ENCODE peak calls at places on chromosomes 6 and 20, in seven cellular contexts. One of them, this sample, is unnamed.

GRCh38 chr6:147033267-147033666 is 170.9 kb upstream of the STXBP5 start:
- DNase-seq in prostate gland: no peak
- DNase-seq in transverse colon: no peak
- DNase-seq in adrenal gland: no peak
- DNase-seq in cardiac fibroblast: no peak
- DNase-seq in CD4-positive, alpha-beta T cell: no peak
- DNase-seq in left lung: no peak
- DNase-seq in this sample: no peak

GRCh38 chr20:37457928-37458327 is 63.1 kb upstream of the NNAT start:
- DNase-seq in left lung: no peak
- DNase-seq in transverse colon: no peak
- DNase-seq in prostate gland: no peak
- DNase-seq in adrenal gland: no peak
- DNase-seq in CD4-positive, alpha-beta T cell: no peak
- DNase-seq in cardiac fibroblast: peak
- DNase-seq in this sample: no peak

GRCh38 chr20:8568068-8568467 is 436.0 kb downstream of the PLCB1 start:
- DNase-seq in CD4-positive, alpha-beta T cell: no peak
- DNase-seq in prostate gland: no peak
- DNase-seq in adrenal gland: no peak
- DNase-seq in cardiac fibroblast: peak
- DNase-seq in transverse colon: no peak
- DNase-seq in left lung: no peak
- DNase-seq in this sample: no peak

GRCh38 chr20:1829531-1829930 is 65.7 kb upstream of the SIRPA start:
- DNase-seq in adrenal gland: no peak
- DNase-seq in left lung: no peak
- DNase-seq in prostate gland: no peak
- DNase-seq in transverse colon: no peak
- DNase-seq in cardiac fibroblast: no peak
- DNase-seq in CD4-positive, alpha-beta T cell: no peak
- DNase-seq in this sample: no peak

GRCh38 chr6:30915591-30915946 is 1.5 kb downstream of the VARS2 start:
- DNase-seq in cardiac fibroblast: peak
- DNase-seq in left lung: no peak
- DNase-seq in CD4-positive, alpha-beta T cell: no peak
- DNase-seq in adrenal gland: peak
- DNase-seq in transverse colon: no peak
- DNase-seq in prostate gland: peak
- DNase-seq in this sample: no peak

GRCh38 chr6:52306972-52307849 is 22.7 kb upstream of the MCM3 start:
- DNase-seq in left lung: peak
- DNase-seq in cardiac fibroblast: no peak
- DNase-seq in prostate gland: no peak
- DNase-seq in CD4-positive, alpha-beta T cell: no peak
- DNase-seq in transverse colon: no peak
- DNase-seq in adrenal gland: no peak
- DNase-seq in this sample: no peak

GRCh38 chr20:41423026-41423425 is 56.4 kb upstream of the EMILIN3 start:
- DNase-seq in left lung: no peak
- DNase-seq in CD4-positive, alpha-beta T cell: no peak
- DNase-seq in transverse colon: no peak
- DNase-seq in adrenal gland: no peak
- DNase-seq in prostate gland: no peak
- DNase-seq in cardiac fibroblast: peak
- DNase-seq in this sample: no peak

GRCh38 chr20:32877507-32877906 is 18.8 kb downstream of the EFCAB8 start:
- DNase-seq in CD4-positive, alpha-beta T cell: no peak
- DNase-seq in adrenal gland: no peak
- DNase-seq in left lung: no peak
- DNase-seq in prostate gland: no peak
- DNase-seq in cardiac fibroblast: peak
- DNase-seq in transverse colon: no peak
- DNase-seq in this sample: no peak

GRCh38 chr20:64110411-64111068 is 3.2 kb upstream of the NPBWR2 start:
- DNase-seq in prostate gland: no peak
- DNase-seq in adrenal gland: peak
- DNase-seq in left lung: peak
- DNase-seq in CD4-positive, alpha-beta T cell: no peak
- DNase-seq in transverse colon: peak
- DNase-seq in cardiac fibroblast: no peak
- DNase-seq in this sample: peak

GRCh38 chr20:22924036-22924737 is 110.9 kb upstream of the SSTR4 start:
- DNase-seq in left lung: no peak
- DNase-seq in adrenal gland: no peak
- DNase-seq in prostate gland: no peak
- DNase-seq in transverse colon: no peak
- DNase-seq in cardiac fibroblast: no peak
- DNase-seq in CD4-positive, alpha-beta T cell: no peak
- DNase-seq in this sample: no peak

GRCh38 chr6:158142789-158143188 is 25.3 kb downstream of the SERAC1 start:
- DNase-seq in cardiac fibroblast: peak
- DNase-seq in prostate gland: peak
- DNase-seq in transverse colon: no peak
- DNase-seq in CD4-positive, alpha-beta T cell: no peak
- DNase-seq in adrenal gland: no peak
- DNase-seq in left lung: no peak
- DNase-seq in this sample: no peak

GRCh38 chr20:2873747-2874041 is 413 bp downstream of the PTPRA start:
- DNase-seq in cardiac fibroblast: peak
- DNase-seq in prostate gland: peak
- DNase-seq in left lung: peak
- DNase-seq in CD4-positive, alpha-beta T cell: peak
- DNase-seq in adrenal gland: no peak
- DNase-seq in transverse colon: peak
- DNase-seq in this sample: peak
- TF ChIP-seq CTCF in cardiac fibroblast: no peak
- TF ChIP-seq CTCF in prostate gland: no peak
- TF ChIP-seq CTCF in left lung: no peak
- TF ChIP-seq CTCF in CD4-positive, alpha-beta T cell: no peak
- TF ChIP-seq CTCF in adrenal gland: no peak
- TF ChIP-seq CTCF in transverse colon: no peak
- TF ChIP-seq CTCF in this sample: no peak

DNA sequence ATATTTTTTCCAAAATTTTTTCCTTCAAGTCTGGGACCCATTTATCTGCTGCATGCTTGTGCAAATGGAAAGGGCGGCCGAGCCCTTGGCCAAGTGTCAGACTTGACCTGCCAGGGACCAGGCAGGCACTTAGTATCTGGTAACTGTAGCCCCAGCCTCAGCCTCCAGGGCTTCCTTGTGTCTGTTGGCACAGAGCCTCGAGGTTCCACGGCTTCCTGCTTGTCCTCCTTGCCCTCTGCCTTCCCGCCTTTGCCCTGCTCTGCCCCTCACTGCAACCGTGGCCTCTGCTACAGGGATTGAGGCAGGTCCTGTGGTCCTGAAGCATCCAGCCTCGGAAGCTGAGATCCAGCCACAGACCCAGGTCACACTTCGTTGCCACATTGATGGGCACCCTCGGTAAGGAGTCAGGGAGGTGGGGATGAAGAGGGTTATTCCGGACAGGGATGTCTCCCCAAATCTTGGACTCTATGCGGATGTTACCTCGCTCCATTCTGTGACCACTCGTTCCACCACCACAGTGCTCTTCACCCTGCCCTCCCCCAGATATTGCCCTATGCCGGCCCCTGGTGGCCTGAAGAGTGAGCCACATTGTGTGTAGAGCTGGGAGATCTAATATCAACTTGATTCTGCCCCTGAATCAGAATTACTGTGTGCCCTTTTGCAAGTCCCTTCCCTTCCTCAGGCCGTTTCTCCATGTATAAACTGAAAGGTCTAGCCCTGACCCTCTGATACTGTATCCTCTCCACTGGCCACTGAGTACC is 41.5 kb upstream of the SRF start:
- DNase-seq in transverse colon: peak
- DNase-seq in adrenal gland: no peak
- DNase-seq in CD4-positive, alpha-beta T cell: peak
- DNase-seq in cardiac fibroblast: peak
- DNase-seq in left lung: no peak
- DNase-seq in prostate gland: no peak
- DNase-seq in this sample: no peak
- TF ChIP-seq CTCF in transverse colon: peak
- TF ChIP-seq CTCF in adrenal gland: peak
- TF ChIP-seq CTCF in CD4-positive, alpha-beta T cell: no peak
- TF ChIP-seq CTCF in cardiac fibroblast: peak
- TF ChIP-seq CTCF in left lung: peak
- TF ChIP-seq CTCF in prostate gland: peak
- TF ChIP-seq CTCF in this sample: peak

GRCh38 chr6:37381579-37381978 is 27.8 kb downstream of the RNF8 start:
- DNase-seq in left lung: peak
- DNase-seq in prostate gland: no peak
- DNase-seq in CD4-positive, alpha-beta T cell: peak
- DNase-seq in transverse colon: peak
- DNase-seq in cardiac fibroblast: peak
- DNase-seq in adrenal gland: peak
- DNase-seq in this sample: no peak

GRCh38 chr6:37388578-37388977 is 34.8 kb downstream of the RNF8 start:
- DNase-seq in adrenal gland: no peak
- DNase-seq in left lung: no peak
- DNase-seq in prostate gland: no peak
- DNase-seq in cardiac fibroblast: no peak
- DNase-seq in transverse colon: no peak
- DNase-seq in CD4-positive, alpha-beta T cell: no peak
- DNase-seq in this sample: no peak

GRCh38 chr6:37382954-37383353 is 29.2 kb downstream of the RNF8 start:
- DNase-seq in cardiac fibroblast: no peak
- DNase-seq in prostate gland: no peak
- DNase-seq in CD4-positive, alpha-beta T cell: no peak
- DNase-seq in left lung: no peak
- DNase-seq in transverse colon: no peak
- DNase-seq in adrenal gland: no peak
- DNase-seq in this sample: no peak
- TF ChIP-seq CTCF in cardiac fibroblast: no peak
- TF ChIP-seq CTCF in prostate gland: no peak
- TF ChIP-seq CTCF in CD4-positive, alpha-beta T cell: no peak
- TF ChIP-seq CTCF in left lung: no peak
- TF ChIP-seq CTCF in transverse colon: no peak
- TF ChIP-seq CTCF in adrenal gland: no peak
- TF ChIP-seq CTCF in this sample: no peak

DNA sequence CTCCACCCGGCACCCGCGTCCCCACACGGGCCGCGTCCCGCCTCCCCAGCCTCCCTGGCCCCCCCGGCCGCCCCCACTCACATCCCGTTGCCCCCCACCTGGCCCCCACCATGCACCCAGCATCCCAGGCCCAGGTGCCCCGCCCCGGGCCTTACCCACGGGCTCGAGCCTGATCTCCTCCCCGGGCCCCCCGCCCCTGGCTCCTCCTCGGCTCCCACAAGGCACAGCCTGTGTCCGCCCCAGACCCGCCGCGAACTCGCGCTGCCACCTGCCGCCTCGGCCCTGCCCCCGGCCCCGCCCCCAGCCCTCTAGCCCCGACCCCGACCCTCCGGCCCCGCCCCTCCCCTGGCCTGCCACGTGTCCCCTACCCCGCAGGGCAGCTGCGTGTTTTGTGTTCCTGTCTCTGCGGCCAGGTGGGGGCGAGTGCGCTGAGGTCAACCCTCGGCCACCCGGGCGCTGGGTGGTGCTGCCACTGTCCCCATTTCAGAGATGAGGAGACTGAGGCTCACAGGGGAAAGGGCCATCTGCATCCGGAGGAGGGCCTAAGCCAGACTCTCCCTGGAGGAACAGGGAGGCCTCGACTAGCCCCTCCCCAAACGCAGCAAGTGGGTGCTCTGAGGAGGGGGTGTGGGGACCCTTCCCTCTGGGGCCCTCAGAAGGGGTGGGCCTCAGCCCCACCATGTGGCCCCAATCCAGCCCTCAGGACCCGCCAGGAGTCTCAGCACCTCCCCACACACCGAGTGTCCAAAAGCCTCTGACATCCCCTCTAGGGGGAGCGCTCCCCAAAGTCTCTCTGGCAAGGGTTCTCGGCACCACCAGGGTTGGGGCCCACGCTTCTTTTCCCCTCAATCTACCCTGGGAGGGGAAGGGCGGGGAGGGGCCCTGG is 99.8 kb downstream of the TAF4 start:
- DNase-seq in CD4-positive, alpha-beta T cell: no peak
- DNase-seq in adrenal gland: peak
- DNase-seq in left lung: no peak
- DNase-seq in cardiac fibroblast: no peak
- DNase-seq in transverse colon: no peak
- DNase-seq in prostate gland: no peak
- DNase-seq in this sample: no peak
- TF ChIP-seq CTCF in CD4-positive, alpha-beta T cell: no peak
- TF ChIP-seq CTCF in adrenal gland: no peak
- TF ChIP-seq CTCF in left lung: no peak
- TF ChIP-seq CTCF in cardiac fibroblast: no peak
- TF ChIP-seq CTCF in transverse colon: no peak
- TF ChIP-seq CTCF in prostate gland: no peak
- TF ChIP-seq CTCF in this sample: no peak

DNA sequence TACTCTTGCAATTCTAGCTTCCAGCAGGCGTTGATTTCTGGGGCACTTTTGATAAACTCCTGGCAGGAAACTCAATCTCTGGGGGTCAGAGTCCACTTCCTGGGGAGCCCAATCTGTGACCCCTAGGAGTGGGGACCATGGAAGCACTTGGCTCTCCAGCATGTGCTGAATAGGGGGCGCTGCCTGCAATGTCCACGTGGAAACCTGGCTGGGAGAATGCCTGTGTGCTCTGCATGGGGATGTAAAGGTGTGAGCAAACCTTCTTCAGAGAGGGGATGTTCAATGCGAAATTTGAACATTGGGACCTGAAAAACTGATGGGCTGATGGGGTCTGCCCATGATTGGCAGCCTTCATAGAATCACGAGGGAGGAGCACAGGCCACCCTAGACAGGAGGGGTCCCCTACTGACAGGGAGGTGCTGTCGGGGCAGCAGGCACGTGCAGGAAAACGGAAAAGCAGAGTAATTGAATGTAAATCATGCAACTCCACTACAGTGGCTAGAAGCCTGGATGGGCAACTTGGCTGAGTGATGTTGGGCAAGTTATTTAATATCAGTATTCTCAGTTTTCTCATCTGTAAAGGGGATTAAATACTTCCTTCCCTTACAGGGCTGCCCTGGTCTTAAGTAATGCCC is 47.8 kb downstream of the CEP43 start:
- DNase-seq in cardiac fibroblast: no peak
- DNase-seq in left lung: no peak
- DNase-seq in prostate gland: no peak
- DNase-seq in adrenal gland: no peak
- DNase-seq in transverse colon: no peak
- DNase-seq in CD4-positive, alpha-beta T cell: no peak
- DNase-seq in this sample: no peak
- TF ChIP-seq CTCF in cardiac fibroblast: no peak
- TF ChIP-seq CTCF in left lung: no peak
- TF ChIP-seq CTCF in prostate gland: no peak
- TF ChIP-seq CTCF in adrenal gland: no peak
- TF ChIP-seq CTCF in transverse colon: no peak
- TF ChIP-seq CTCF in CD4-positive, alpha-beta T cell: no peak
- TF ChIP-seq CTCF in this sample: no peak

DNA sequence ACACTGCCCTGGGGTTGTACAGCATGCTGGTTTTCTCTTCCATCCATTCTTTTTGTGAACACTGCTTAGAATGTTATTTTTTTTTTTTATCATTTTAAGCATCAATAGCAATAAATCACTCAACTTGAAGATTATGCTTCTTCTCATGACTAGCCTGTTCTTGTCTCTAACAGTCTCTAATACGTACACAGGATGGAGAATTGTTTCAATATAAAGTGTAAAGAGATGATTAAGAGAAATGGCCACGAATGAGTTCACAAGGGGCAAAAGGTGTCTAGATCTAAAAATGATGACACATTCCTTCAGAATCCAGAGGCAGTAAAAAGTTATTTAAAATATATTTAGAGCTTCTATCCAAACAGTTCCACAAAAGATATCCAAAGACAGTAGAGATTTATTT is 390.2 kb downstream of the HDGFL1 start:
- DNase-seq in CD4-positive, alpha-beta T cell: no peak
- DNase-seq in left lung: no peak
- DNase-seq in transverse colon: no peak
- DNase-seq in cardiac fibroblast: no peak
- DNase-seq in adrenal gland: no peak
- DNase-seq in prostate gland: no peak
- DNase-seq in this sample: no peak
- TF ChIP-seq CTCF in CD4-positive, alpha-beta T cell: no peak
- TF ChIP-seq CTCF in left lung: no peak
- TF ChIP-seq CTCF in transverse colon: no peak
- TF ChIP-seq CTCF in cardiac fibroblast: no peak
- TF ChIP-seq CTCF in adrenal gland: no peak
- TF ChIP-seq CTCF in prostate gland: no peak
- TF ChIP-seq CTCF in this sample: no peak